ENCODE peak calls at places on chromosomes 11 and 22, in seven cellular contexts. S is cardiac muscle cell, V is A549, Y is keratinocyte, T is right atrium auricular region, E is cardiac fibroblast, R is sigmoid colon. M is an unnamed sample.
A peak's percentile ranks its signal among the peaks of the same experiment; 100 is the strongest.

GRCh38 chr22:27801197-27801615 is 350 bp downstream of the MN1 start:
- DNase-seq in S (peak; percentile 70), V (peak; percentile 3), Y (no peak), T (no peak), E (peak; percentile 56), R (no peak), M (no peak)

GRCh38 chr11:92495107-92495793 is 270.6 kb downstream of the FAT3 start:
- DNase-seq in S (no peak), V (no peak), Y (no peak), T (no peak), E (no peak), R (no peak), M (no peak)

GRCh38 chr11:32723332-32723731 is 71.1 kb downstream of the CCDC73 start:
- DNase-seq in S (peak; percentile 20), V (no peak), Y (no peak), T (no peak), E (no peak), R (no peak), M (no peak)

GRCh38 chr11:3010521-3011275 is 18.6 kb upstream of the NAP1L4 start:
- DNase-seq in S (no peak), V (no peak), Y (no peak), T (no peak), E (no peak), R (no peak), M (no peak)

GRCh38 chr22:23909258-23909898 is 15.2 kb downstream of the MIF start:
- DNase-seq in S (no peak), V (no peak), Y (no peak), T (no peak), E (no peak), R (no peak), M (no peak)

GRCh38 chr11:89566972-89567371 is 75.8 kb upstream of the NOX4 start:
- DNase-seq in S (no peak), V (no peak), Y (no peak), T (no peak), E (no peak), R (no peak), M (no peak)

GRCh38 chr22:22043296-22044078 is 60.9 kb upstream of the TOP3B start:
- DNase-seq in S (no peak), V (no peak), Y (no peak), T (no peak), E (no peak), R (no peak), M (no peak)

GRCh38 chr11:134950692-134951304 is 538.8 kb upstream of the B3GAT1 start:
- DNase-seq in S (no peak), V (no peak), Y (no peak), T (no peak), E (peak; percentile 38), R (no peak), M (peak; percentile 38)

GRCh38 chr11:60208146-60208895 is 25.4 kb upstream of the MS4A6A start:
- DNase-seq in S (no peak), V (no peak), Y (no peak), T (no peak), E (no peak), R (no peak), M (no peak)

GRCh38 chr22:41177040-41177625 is 28.0 kb upstream of the L3MBTL2 start:
- DNase-seq in S (no peak), V (no peak), Y (no peak), T (no peak), E (no peak), R (no peak), M (no peak)

GRCh38 chr11:11779975-11780374 is 61.8 kb upstream of the USP47 start:
- DNase-seq in S (no peak), V (no peak), Y (no peak), T (no peak), E (no peak), R (no peak), M (no peak)

GRCh38 chr22:45454260-45454659 is 40.8 kb downstream of the RIBC2 start:
- DNase-seq in S (no peak), V (no peak), Y (no peak), T (no peak), E (no peak), R (no peak), M (peak; percentile 96)

GRCh38 chr11:61682093-61682732 is 2.0 kb downstream of the DAGLA start:
- DNase-seq in S (no peak), V (no peak), Y (no peak), T (no peak), E (peak; percentile 54), R (peak; percentile 81), M (no peak)

GRCh38 chr11:87463486-87464102 is 425.9 kb downstream of the TMEM135 start:
- DNase-seq in S (peak; percentile 60), V (peak; percentile 24), Y (peak; percentile 9), T (no peak), E (peak; percentile 39), R (no peak), M (peak; percentile 34)

GRCh38 chr11:130785376-130786110 is 130.7 kb downstream of the SNX19 start:
- DNase-seq in S (no peak), V (no peak), Y (no peak), T (no peak), E (peak; percentile 84), R (no peak), M (peak; percentile 53)

GRCh38 chr11:46387456-46387855 is 4.1 kb downstream of the CHRM4 start:
- DNase-seq in S (no peak), V (no peak), Y (no peak), T (no peak), E (no peak), R (no peak), M (no peak)

GRCh38 chr11:46389450-46390330 is 1.9 kb downstream of the CHRM4 start:
- DNase-seq in S (peak; percentile 90), V (peak; percentile 92), Y (peak; percentile 25), T (no peak), E (peak; percentile 69), R (peak; percentile 74), M (peak; percentile 49)

GRCh38 chr11:46387919-46388618 is 3.5 kb downstream of the CHRM4 start:
- DNase-seq in S (no peak), V (no peak), Y (no peak), T (no peak), E (no peak), R (no peak), M (peak; percentile 21)

GRCh38 chr11:46390331-46391171 is 1.0 kb downstream of the CHRM4 start:
- DNase-seq in S (no peak), V (no peak), Y (no peak), T (no peak), E (no peak), R (peak; percentile 59), M (no peak)

DNA sequence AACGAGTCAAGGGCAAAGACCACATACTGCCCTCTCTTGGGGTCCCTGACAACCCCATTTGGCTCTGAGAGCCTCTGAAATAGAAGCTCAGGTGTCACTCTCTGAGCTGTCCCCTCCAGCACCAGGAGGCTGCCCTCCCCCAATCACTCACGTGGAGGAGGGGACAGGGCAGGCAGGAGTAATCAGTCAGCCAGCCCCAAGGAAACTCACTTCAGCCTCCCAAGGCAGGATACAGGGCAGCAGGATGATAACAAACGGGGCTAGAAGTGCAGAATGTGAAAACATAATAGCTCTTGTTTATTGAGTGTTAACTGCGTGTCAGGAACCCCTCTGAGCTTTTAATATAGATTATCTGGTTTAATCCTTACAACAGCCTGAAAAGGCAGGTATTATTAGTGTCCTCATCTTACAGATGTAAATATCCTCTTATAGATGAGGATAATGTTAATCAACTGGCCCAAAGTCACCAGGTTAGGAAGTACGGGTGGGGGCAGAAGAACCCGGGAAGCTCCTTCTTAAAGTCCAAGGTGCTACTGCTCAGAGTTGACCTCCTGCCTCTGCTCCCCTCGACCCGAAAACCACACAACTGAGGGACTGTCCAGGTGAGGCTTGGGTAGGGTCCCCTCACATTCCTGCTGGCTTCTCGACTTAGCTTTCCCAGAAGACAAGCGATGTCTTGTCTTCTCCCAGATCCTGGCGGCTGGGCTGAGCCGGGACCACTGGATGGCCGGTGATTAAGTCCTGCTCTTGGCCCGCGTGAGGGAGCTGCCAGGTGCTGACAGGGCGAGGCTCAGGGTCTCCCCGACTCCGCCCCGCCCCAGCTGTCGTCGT is 2.7 kb downstream of the CHRM4 start:
- DNase-seq in S (peak; percentile 67), V (no peak), Y (no peak), T (no peak), E (no peak), R (no peak), M (no peak)
- TF ChIP-seq CTCF in S (no peak), V (no peak), Y (no peak), T (no peak), E (no peak), R (no peak), M (no peak)

DNA sequence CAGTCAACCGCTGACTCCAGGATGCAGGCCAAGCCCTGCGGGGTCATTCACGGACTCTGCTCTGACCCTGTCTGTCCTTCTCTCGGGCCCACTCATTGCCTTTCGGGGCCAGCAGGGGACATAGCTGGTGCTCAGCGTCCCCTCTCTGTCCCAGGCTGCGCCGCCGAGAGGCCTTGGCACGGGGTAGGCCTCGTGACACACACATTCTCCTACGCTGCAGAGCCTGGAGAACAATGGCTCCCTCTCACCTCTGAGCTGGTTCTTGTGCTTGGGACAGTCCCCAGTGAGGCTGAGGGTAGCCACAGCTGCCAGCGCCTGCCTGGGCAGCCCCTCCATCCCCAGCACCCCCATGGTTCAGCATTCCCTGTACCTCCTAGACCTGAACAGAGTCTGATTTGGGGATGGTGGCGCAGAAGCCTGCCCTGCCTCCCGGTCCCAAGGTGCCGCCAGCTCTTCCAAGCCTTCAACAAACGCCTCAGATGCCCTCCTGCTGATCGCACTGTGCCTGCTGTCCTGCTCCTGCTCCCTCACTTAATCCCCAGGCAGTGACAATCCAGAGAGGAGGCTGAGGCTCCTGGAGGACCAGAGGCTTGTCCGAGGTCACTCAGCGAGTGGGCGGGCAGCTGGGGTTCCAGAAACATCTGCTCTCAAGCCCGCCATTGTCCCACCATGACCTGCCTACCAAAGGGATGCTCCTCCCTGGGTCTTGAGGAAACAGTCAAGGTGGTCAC is 30.4 kb downstream of the DUSP8 start:
- DNase-seq in S (no peak), V (no peak), Y (no peak), T (no peak), E (no peak), R (no peak), M (no peak)
- H3K4me3 ChIP-seq in S (no peak overlapping the region), V (no peak overlapping the region), Y (no peak overlapping the region), T (no peak overlapping the region), E (no peak overlapping the region), R (no peak overlapping the region), M (no peak overlapping the region)

GRCh38 chr11:116771935-116772334 is 852 bp downstream of the BUD13 start:
- DNase-seq in S (no peak), V (no peak), Y (no peak), T (no peak), E (no peak), R (no peak), M (no peak)

GRCh38 chr11:116773203-116774112 is 671 bp upstream of the BUD13 start:
- DNase-seq in S (no peak), V (no peak), Y (no peak), T (peak; percentile 59), E (peak; percentile 25), R (no peak), M (no peak)

GRCh38 chr11:116774661-116775060 is 1.9 kb upstream of the BUD13 start:
- DNase-seq in S (no peak), V (no peak), Y (no peak), T (no peak), E (no peak), R (no peak), M (no peak)

GRCh38 chr11:116775975-116776374 is 3.2 kb upstream of the BUD13 start:
- DNase-seq in S (no peak), V (no peak), Y (no peak), T (no peak), E (no peak), R (no peak), M (no peak)

GRCh38 chr11:116772443-116773202 is at the start of gene BUD13:
- DNase-seq in S (peak; percentile 92), V (peak; percentile 77), Y (no peak), T (peak; percentile 81), E (peak; percentile 85), R (peak; percentile 95), M (peak; percentile 79)
- TF ChIP-seq CTCF in S (no peak), V (no peak), Y (no peak), T (no peak), E (no peak), R (no peak), M (no peak)

GRCh38 chr11:10746871-10747270 is 4.2 kb upstream of the CTR9 start:
- DNase-seq in S (no peak), V (no peak), Y (no peak), T (no peak), E (no peak), R (no peak), M (no peak)
- H3K4me3 ChIP-seq in S (no peak overlapping the region), V (no peak overlapping the region), Y (no peak overlapping the region), T (no peak overlapping the region), E (no peak overlapping the region), R (no peak overlapping the region), M (no peak overlapping the region)

M was measured in AG10803.